ENCODE peak calls at places on chromosomes 5 and 9, in five cellular contexts. G, A, Q, E and T are unnamed samples.
A peak's percentile ranks its signal among the peaks of the same experiment; 100 is the strongest.

GRCh38 chr5:60510663-60511062 is 189.3 kb downstream of the DEPDC1B start:
- DNase-seq in G (no peak), A (no peak), Q (no peak), E (no peak), T (no peak)

GRCh38 chr9:131734165-131734610 is 5.7 kb downstream of the RAPGEF1 start:
- DNase-seq in Q (peak; percentile 44), A (peak; percentile 61), G (peak; percentile 44), E (peak; percentile 78), T (no peak)

GRCh38 chr9:100440071-100440470 is 13.1 kb downstream of the MSANTD3 start:
- DNase-seq in Q (no peak), E (no peak), A (peak; percentile 40), G (no peak), T (peak; percentile 20)

GRCh38 chr9:21553441-21553840 is 71.3 kb upstream of the IFNE start:
- DNase-seq in A (no peak), Q (no peak), E (no peak), G (no peak), T (no peak)

GRCh38 chr5:62084391-62084790 is 221.6 kb upstream of the KIF2A start:
- DNase-seq in A (no peak), G (no peak), Q (no peak), E (no peak), T (no peak)

GRCh38 chr5:1734908-1735289 is 64.7 kb downstream of the MRPL36 start:
- DNase-seq in E (peak; percentile 47), G (no peak), A (peak; percentile 22), Q (no peak), T (no peak)

GRCh38 chr5:142826741-142827492 is 56.7 kb downstream of the ARHGAP26 start:
- DNase-seq in G (peak; percentile 12), Q (no peak), A (no peak), E (peak; percentile 87), T (peak; percentile 62)

GRCh38 chr9:93126151-93126781 is 7.8 kb downstream of the NINJ1 start:
- DNase-seq in E (peak; percentile 71), A (no peak), Q (no peak), G (no peak), T (no peak)

GRCh38 chr9:27655454-27655853 is 82.2 kb upstream of the C9orf72 start:
- DNase-seq in A (no peak), Q (no peak), E (no peak), G (no peak), T (no peak)

GRCh38 chr5:136905571-136905970 is 540.2 kb upstream of the TRPC7 start:
- DNase-seq in A (no peak), E (no peak), G (no peak), Q (no peak), T (no peak)

GRCh38 chr5:135609981-135610380 is 31.2 kb upstream of the CXCL14 start:
- DNase-seq in G (no peak), Q (no peak), A (no peak), E (no peak), T (no peak)

GRCh38 chr9:117739620-117740347 is 35.6 kb downstream of the TLR4 start:
- DNase-seq in G (no peak), E (no peak), A (no peak), Q (no peak), T (no peak)

GRCh38 chr5:124132843-124133242 is 613.6 kb downstream of the ZNF608 start:
- DNase-seq in E (no peak), Q (no peak), G (no peak), A (no peak), T (no peak)

GRCh38 chr5:40680741-40681350 is 1.1 kb downstream of the PTGER4 start:
- DNase-seq in Q (peak; percentile 57), A (peak; percentile 32), G (peak; percentile 42), E (peak; percentile 75), T (peak; percentile 41)

GRCh38 chr9:70607926-70608325 is 193.5 kb upstream of the KLF9 start:
- DNase-seq in Q (no peak), G (no peak), E (no peak), A (no peak), T (no peak)
- H3K4me3 ChIP-seq in Q (no peak overlapping the region), G (no peak overlapping the region), E (no peak overlapping the region), A (no peak overlapping the region), T (no peak overlapping the region)

DNA sequence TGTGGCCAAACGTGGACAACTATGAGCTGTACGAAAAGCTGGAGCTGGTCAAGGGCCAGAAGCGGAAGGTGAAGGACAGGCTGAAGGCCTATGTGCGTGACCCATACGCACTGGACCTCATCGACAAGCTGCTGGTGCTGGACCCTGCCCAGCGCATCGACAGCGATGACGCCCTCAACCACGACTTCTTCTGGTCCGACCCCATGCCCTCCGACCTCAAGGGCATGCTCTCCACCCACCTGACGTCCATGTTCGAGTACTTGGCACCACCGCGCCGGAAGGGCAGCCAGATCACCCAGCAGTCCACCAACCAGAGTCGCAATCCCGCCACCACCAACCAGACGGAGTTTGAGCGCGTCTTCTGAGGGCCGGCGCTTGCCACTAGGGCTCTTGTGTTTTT is 3.3 kb downstream of the CDK9 start:
- DNase-seq in G (no peak), A (no peak), E (no peak), Q (no peak), T (no peak)
- H3K27ac ChIP-seq in G (no peak overlapping the region), A (no peak overlapping the region), E (no peak overlapping the region), Q (no peak overlapping the region), T (no peak overlapping the region)

GRCh38 chr5:33400675-33401074 is 40.1 kb upstream of the TARS1 start:
- DNase-seq in A (no peak), Q (no peak), G (no peak), E (no peak), T (no peak)
- H3K4me3 ChIP-seq in A (no peak overlapping the region), Q (no peak overlapping the region), G (no peak overlapping the region), E (no peak overlapping the region), T (no peak overlapping the region)

DNA sequence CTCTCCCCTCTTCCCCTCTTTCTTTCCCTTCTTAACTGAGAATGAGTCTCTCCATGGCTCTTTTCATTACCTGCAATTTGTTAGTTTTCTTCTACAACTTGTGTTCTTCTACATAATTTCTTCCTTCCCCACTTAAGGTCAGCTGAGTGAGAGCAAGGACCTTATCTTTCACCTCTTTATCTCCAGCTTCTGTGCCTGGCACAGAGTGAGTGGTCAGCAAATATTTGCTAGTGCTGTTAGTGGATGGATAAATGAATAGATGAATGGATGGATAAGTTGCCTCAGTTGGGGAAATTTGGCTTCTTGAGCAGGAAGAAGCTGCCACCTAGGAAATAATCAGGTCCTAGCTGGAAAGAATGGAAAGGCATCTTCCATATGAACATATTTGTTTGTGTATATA is 44.6 kb upstream of the PPARGC1B start:
- DNase-seq in A (no peak), E (no peak), Q (no peak), G (no peak), T (no peak)
- H3K27ac ChIP-seq in A (peak overlapping the region; percentile 1), E (no peak overlapping the region), Q (no peak overlapping the region), G (no peak overlapping the region), T (no peak overlapping the region)

DNA sequence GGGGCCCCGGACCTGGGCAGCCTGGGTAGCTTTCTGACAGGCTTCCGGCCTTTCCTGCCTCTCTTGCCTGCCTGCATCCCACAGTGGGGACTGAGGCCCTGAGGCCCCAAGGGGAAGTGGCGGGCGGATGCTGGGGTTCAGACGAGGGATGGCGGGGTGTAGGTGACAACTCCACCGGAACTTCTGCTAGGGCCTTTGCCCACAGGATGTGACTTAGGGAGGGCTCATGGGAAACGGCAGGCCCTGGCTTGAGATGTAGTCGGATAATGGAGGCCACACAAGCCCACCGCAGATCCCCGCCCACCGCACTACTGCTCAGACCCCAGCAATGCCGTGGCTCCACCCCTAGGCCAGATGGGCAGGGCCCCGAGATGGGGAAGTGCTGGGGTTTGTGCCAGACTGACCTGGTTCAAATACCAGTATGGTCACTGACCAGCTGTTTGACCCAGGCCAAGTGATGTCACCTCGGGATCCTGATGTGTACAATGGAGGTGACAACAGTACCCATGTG is 2.7 kb upstream of the CDK9 start:
- DNase-seq in A (peak; percentile 64), E (peak; percentile 87), G (peak; percentile 68), Q (peak; percentile 72), T (no peak)
- H3K4me3 ChIP-seq in A (no peak overlapping the region), E (no peak overlapping the region), G (peak overlapping the region; percentile 47), Q (peak overlapping the region; percentile 50), T (no peak overlapping the region)

GRCh38 chr5:6407547-6408259 is 29.4 kb upstream of the MED10 start:
- DNase-seq in Q (no peak), G (no peak), E (no peak), A (no peak), T (no peak)
- H3K27ac ChIP-seq in Q (no peak overlapping the region), G (no peak overlapping the region), E (no peak overlapping the region), A (no peak overlapping the region), T (no peak overlapping the region)